ENCODE peak calls at places on chromosomes 6 and 20, in five cellular contexts. C, H, K, B and T are unnamed samples.

GRCh38 chr6:106450645-106451044 is 90.1 kb downstream of the CRYBG1 start:
- DNase-seq in K (no peak), H (no peak), B (no peak), C (no peak), T (no peak)

GRCh38 chr6:165117806-165118205 is 191.6 kb downstream of the C6orf118 start:
- DNase-seq in C (no peak), B (peak; percentile 7), H (no peak), K (no peak), T (no peak)

GRCh38 chr20:57197352-57198198 is 68.9 kb downstream of the BMP7 start:
- DNase-seq in K (no peak), C (no peak), B (no peak), H (no peak), T (no peak)

GRCh38 chr20:44582321-44583025 is at the start of gene PKIG:
- DNase-seq in B (no peak), C (peak; percentile 90), K (peak; percentile 88), H (no peak), T (no peak)

GRCh38 chr6:137094411-137095008 is 49.7 kb upstream of the IL20RA start:
- DNase-seq in C (peak; percentile 67), B (peak; percentile 67), H (peak; percentile 38), K (peak; percentile 71), T (peak; percentile 78)

GRCh38 chr20:40513010-40513409 is 176.0 kb downstream of the MAFB start:
- DNase-seq in C (no peak), K (no peak), H (no peak), B (no peak), T (no peak)

GRCh38 chr6:140071115-140071514 is 696.7 kb upstream of the CITED2 start:
- DNase-seq in C (peak; percentile 86), H (no peak), K (peak; percentile 60), B (no peak), T (no peak)

GRCh38 chr6:155077331-155077730 is 82.2 kb downstream of the TIAM2 start:
- DNase-seq in C (no peak), H (no peak), B (no peak), K (no peak), T (no peak)

GRCh38 chr6:116012471-116012949 is 48.2 kb downstream of the FRK start:
- DNase-seq in H (no peak), B (no peak), K (peak; percentile 77), C (peak; percentile 31), T (no peak)

GRCh38 chr6:101747160-101747559 is 353.7 kb downstream of the GRIK2 start:
- DNase-seq in H (no peak), B (no peak), C (no peak), K (no peak), T (no peak)

GRCh38 chr6:27188885-27189418 is 58.5 kb upstream of the PRSS16 start:
- DNase-seq in B (peak; percentile 66), C (peak; percentile 83), K (peak; percentile 85), H (peak; percentile 58), T (peak; percentile 88)

GRCh38 chr6:118401325-118401998 is 146.6 kb upstream of the PLN start:
- DNase-seq in C (no peak), B (no peak), K (no peak), H (no peak), T (no peak)

GRCh38 chr6:10837009-10837691 is 1.2 kb downstream of the MAK start:
- DNase-seq in H (peak; percentile 33), C (no peak), K (peak; percentile 40), B (no peak), T (peak; percentile 46)

GRCh38 chr6:20328266-20328946 is 73.3 kb upstream of the E2F3 start:
- DNase-seq in B (peak; percentile 86), K (no peak), C (peak; percentile 2), H (no peak), T (peak; percentile 76)

GRCh38 chr6:139871844-139872510 is 497.5 kb upstream of the CITED2 start:
- DNase-seq in C (no peak), H (no peak), K (peak; percentile 47), B (no peak), T (no peak)

GRCh38 chr6:155882527-155883333 is 427.1 kb upstream of the NOX3 start:
- DNase-seq in K (peak; percentile 70), C (peak; percentile 21), B (no peak), H (no peak), T (no peak)

GRCh38 chr6:43809417-43810305 is 39.6 kb downstream of the VEGFA start:
- DNase-seq in H (no peak), C (peak; percentile 97), B (no peak), K (peak; percentile 84), T (peak; percentile 52)
- H3K4ac ChIP-seq in H (no peak overlapping the region), C (no peak overlapping the region), B (no peak overlapping the region), K (no peak overlapping the region), T (no peak overlapping the region)

DNA sequence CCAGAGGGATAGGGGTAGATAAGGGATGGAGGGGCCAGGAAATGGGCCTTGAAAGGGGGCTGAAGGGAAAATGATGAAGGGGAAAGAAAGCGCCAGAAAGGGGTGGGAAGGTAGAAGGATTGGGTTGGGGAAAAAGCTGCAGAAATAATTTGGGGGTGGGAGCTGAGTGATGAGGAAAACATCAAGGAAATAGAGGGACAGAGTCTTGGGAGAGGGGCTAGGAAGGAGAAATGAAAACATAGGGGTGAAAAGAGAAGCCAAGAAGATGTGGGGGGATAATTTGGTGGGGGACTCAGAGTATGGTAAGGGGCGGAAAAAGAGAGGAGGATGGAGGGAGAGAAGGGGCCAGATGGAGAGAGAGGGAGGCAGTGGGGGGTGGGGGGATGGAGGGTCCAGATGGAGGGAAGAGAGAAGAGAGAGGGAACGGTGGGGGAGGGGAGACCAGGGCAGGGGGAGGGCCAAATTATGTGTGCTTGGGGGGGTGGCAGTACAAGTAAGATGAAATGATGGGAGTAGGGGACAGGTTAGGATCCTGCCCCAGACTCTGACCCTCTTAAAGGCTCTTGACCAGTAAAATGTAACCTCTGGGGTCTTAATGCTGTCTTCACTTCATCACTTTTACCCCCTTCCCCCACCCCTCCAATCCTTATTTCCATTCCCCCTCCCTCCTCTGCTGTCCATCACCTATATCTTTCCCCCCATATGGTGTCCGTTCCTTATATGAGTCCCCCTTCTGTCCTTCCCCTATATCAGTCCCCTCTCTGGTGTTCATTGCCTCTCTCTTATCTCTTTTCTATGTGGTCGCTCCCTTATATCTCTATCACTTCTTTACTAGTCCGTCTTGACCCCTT is 853 bp downstream of the SYNGAP1 start:
- DNase-seq in K (no peak), H (no peak), C (no peak), B (no peak), T (peak; percentile 33)
- H3K18ac ChIP-seq in K (no peak overlapping the region), H (no peak overlapping the region), C (peak overlapping the region; percentile 54), B (no peak overlapping the region), T (peak overlapping the region; percentile 92)

GRCh38 chr6:43428112-43428570 is 800 bp downstream of the ABCC10 start:
- DNase-seq in C (no peak), B (no peak), H (no peak), K (no peak), T (no peak)

GRCh38 chr6:43426928-43427405 is 374 bp upstream of the ABCC10 start:
- DNase-seq in C (no peak), K (no peak), B (no peak), H (no peak), T (no peak)

GRCh38 chr6:43428874-43429273 is 1.5 kb downstream of the ABCC10 start:
- DNase-seq in C (no peak), H (no peak), K (peak; percentile 32), B (no peak), T (no peak)

GRCh38 chr6:43432009-43432945 is 4.9 kb downstream of the ABCC10 start:
- DNase-seq in H (no peak), B (no peak), K (no peak), C (no peak), T (no peak)

GRCh38 chr6:43427406-43428111 is at the start of gene ABCC10:
- DNase-seq in B (peak; percentile 91), C (peak; percentile 95), K (peak; percentile 97), H (peak; percentile 96), T (peak; percentile 97)
- H3K4ac ChIP-seq in B (peak within 1 kb of the TSS; percentile 94), C (peak within 1 kb of the TSS; percentile 97), K (peak within 1 kb of the TSS; percentile 98), H (no peak within 1 kb of the TSS), T (no peak within 1 kb of the TSS)

DNA sequence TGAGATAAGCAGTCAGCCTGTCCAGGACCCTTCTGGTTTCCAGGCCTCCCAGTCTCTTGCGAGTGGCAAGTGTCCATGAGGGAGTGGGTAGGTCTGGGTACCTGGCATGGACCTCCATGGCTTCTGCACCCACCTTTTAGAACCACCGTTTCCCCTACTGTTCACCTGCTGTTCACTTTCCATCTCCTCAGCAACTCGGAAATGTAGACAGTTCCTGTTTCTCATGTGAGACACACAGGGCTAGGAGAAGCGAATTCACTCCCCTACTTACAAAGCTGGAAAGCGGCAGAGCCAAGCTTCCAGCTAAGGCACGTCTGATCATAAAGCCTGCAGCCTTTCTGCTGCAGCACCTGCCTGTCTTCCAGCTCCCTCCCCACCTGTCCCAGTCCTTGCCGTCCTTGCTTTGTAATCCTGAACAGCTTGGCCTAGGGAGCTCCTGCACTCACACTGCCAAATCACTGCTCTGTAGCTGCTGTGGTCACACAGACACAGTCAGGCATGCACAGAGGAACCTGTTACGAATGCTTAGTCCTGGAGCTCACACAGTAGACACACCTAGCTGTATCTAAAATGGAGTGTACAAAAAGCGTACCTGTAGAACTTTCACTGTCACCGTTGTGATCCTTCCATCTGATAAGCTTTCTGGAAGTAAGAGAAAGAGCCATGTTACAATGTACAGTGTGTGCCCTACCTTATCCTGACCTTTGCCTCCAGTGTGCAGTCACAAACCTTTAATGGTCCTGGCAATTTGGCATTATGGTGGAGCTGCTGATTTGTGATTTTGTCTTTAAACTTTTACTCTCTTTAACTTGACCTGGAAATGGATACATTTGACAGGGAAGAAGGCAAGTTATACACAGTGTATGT is 294.1 kb downstream of the NRN1 start:
- DNase-seq in H (no peak), B (no peak), C (no peak), K (no peak), T (no peak)
- H3K18ac ChIP-seq in H (no peak overlapping the region), B (no peak overlapping the region), C (no peak overlapping the region), K (no peak overlapping the region), T (no peak overlapping the region)

DNA sequence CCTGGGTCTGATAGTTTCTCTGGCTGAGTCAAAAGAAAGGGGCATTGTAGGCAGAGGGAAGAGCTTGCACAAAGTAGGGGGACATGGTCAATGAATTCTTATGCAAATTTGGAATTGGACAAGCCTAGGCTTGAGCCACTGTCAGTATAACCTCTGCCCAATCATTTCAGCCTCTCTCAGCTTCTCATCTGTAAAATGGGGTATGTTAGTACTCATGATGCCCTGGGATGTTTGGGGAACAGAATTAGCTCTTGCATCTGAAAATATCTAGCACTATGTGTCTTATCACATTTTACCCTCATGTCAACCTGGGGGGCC is 148.6 kb downstream of the DHX35 start:
- DNase-seq in C (no peak), K (no peak), B (no peak), H (no peak), T (no peak)
- H3K4ac ChIP-seq in C (no peak overlapping the region), K (no peak overlapping the region), B (no peak overlapping the region), H (no peak overlapping the region), T (no peak overlapping the region)

GRCh38 chr20:33863440-33864323 is 52.5 kb downstream of the CHMP4B start:
- DNase-seq in B (no peak), H (no peak), K (no peak), C (no peak), T (no peak)

GRCh38 chr20:33865761-33866160 is 54.6 kb downstream of the CHMP4B start:
- DNase-seq in K (no peak), H (no peak), C (no peak), B (no peak), T (no peak)

GRCh38 chr20:33861458-33861857 is 50.3 kb downstream of the CHMP4B start:
- DNase-seq in H (no peak), K (no peak), C (no peak), B (peak; percentile 97), T (peak; percentile 51)

GRCh38 chr20:33864324-33864963 is 53.3 kb downstream of the CHMP4B start:
- DNase-seq in K (no peak), C (no peak), B (no peak), H (no peak), T (no peak)

GRCh38 chr20:33862709-33863403 is 51.7 kb downstream of the CHMP4B start:
- DNase-seq in H (peak; percentile 86), C (peak; percentile 78), K (peak; percentile 70), B (no peak), T (peak; percentile 94)
- H3K18ac ChIP-seq in H (no peak overlapping the region), C (peak overlapping the region; percentile 9), K (peak overlapping the region; percentile 40), B (no peak overlapping the region), T (no peak overlapping the region)